ENCODE peak calls at places on chromosome 19, in seven cellular contexts. S is left lung; I is esophagus muscularis mucosa; Z is CD8-positive, alpha-beta T cell; R is gastrocnemius medialis; T is heart right ventricle; E is left ventricle myocardium inferior. V is an unnamed sample.

GRCh38 chr19:42069619-42070293 is at the start of gene GRIK5:
- DNase-seq in S (no peak), I (no peak), Z (no peak), R (no peak), T (no peak), E (no peak), V (peak; percentile 76)

GRCh38 chr19:3463959-3464796 is 16.1 kb downstream of the SMIM24 start:
- DNase-seq in S (no peak), I (no peak), Z (no peak), R (no peak), T (no peak), E (no peak), V (no peak)

GRCh38 chr19:50721441-50722137 is 1.6 kb upstream of the CLEC11A start:
- DNase-seq in S (no peak), I (no peak), Z (no peak), R (no peak), T (no peak), E (no peak), V (no peak)

GRCh38 chr19:45528149-45528743 is 21.0 kb downstream of the VASP start:
- DNase-seq in S (no peak), I (no peak), Z (no peak), R (no peak), T (no peak), E (no peak), V (no peak)

GRCh38 chr19:16825312-16826168 is 3.7 kb upstream of the SIN3B start:
- DNase-seq in S (peak; percentile 43), I (peak; percentile 93), Z (no peak), R (peak; percentile 39), T (peak; percentile 70), E (peak; percentile 58), V (peak; percentile 60)

GRCh38 chr19:47435196-47435595 is 15.9 kb upstream of the MEIS3 start:
- DNase-seq in S (no peak), I (no peak), Z (no peak), R (no peak), T (no peak), E (no peak), V (no peak)

GRCh38 chr19:35975608-35976214 is 19.3 kb upstream of the SDHAF1 start:
- DNase-seq in S (no peak), I (no peak), Z (no peak), R (no peak), T (no peak), E (no peak), V (no peak)

GRCh38 chr19:31613683-31614219 is 264.5 kb upstream of the TSHZ3 start:
- DNase-seq in S (no peak), I (no peak), Z (no peak), R (peak; percentile 14), T (no peak), E (peak; percentile 13), V (no peak)

GRCh38 chr19:1245884-1246816 is 2.2 kb upstream of the MIDN start:
- DNase-seq in S (peak; percentile 45), I (no peak), Z (no peak), R (peak; percentile 100), T (peak; percentile 82), E (peak; percentile 89), V (no peak)

GRCh38 chr19:18785179-18786124 is 5.7 kb downstream of the COMP start:
- DNase-seq in S (peak; percentile 70), I (no peak), Z (peak; percentile 57), R (peak; percentile 76), T (peak; percentile 53), E (peak; percentile 73), V (peak; percentile 83)

GRCh38 chr19:45473366-45474190 is 5.8 kb downstream of the FOSB start:
- DNase-seq in S (no peak), I (no peak), Z (no peak), R (no peak), T (no peak), E (no peak), V (no peak)

GRCh38 chr19:3543150-3544053 is 4.4 kb downstream of the TEKTIP1 start:
- DNase-seq in S (no peak), I (no peak), Z (no peak), R (no peak), T (no peak), E (no peak), V (peak; percentile 88)

GRCh38 chr19:18852634-18853033 is 20.9 kb downstream of the UPF1 start:
- DNase-seq in S (no peak), I (no peak), Z (no peak), R (no peak), T (no peak), E (no peak), V (no peak)

GRCh38 chr19:45952691-45953505 is 20.8 kb downstream of the NOVA2 start:
- DNase-seq in S (no peak), I (no peak), Z (peak; percentile 66), R (no peak), T (peak; percentile 42), E (peak; percentile 40), V (no peak)

GRCh38 chr19:42254083-42254849 is 662 bp downstream of the ERF start:
- DNase-seq in S (peak; percentile 84), I (peak; percentile 96), Z (peak; percentile 84), R (peak; percentile 52), T (peak; percentile 83), E (peak; percentile 79), V (peak; percentile 74)

GRCh38 chr19:19538077-19538764 is at the start of gene CILP2:
- DNase-seq in S (no peak), I (no peak), Z (peak; percentile 66), R (no peak), T (no peak), E (peak; percentile 49), V (peak; percentile 26)

GRCh38 chr19:1177322-1178114 is 3.5 kb upstream of the SBNO2 start:
- DNase-seq in S (peak; percentile 61), I (no peak), Z (no peak), R (no peak), T (no peak), E (no peak), V (peak; percentile 68)

GRCh38 chr19:50979758-50980157 is 4.0 kb downstream of the KLK7 start:
- DNase-seq in S (no peak), I (no peak), Z (no peak), R (no peak), T (no peak), E (no peak), V (no peak)

GRCh38 chr19:35486268-35486708 is 4.0 kb downstream of the KRTDAP start:
- DNase-seq in S (no peak), I (no peak), Z (no peak), R (no peak), T (no peak), E (no peak), V (no peak)

GRCh38 chr19:35720648-35721047 is 2.8 kb downstream of the KMT2B start:
- DNase-seq in S (no peak), I (no peak), Z (no peak), R (no peak), T (no peak), E (no peak), V (no peak)

GRCh38 chr19:23393121-23393520 is 2.1 kb downstream of the ZNF91 start:
- DNase-seq in S (no peak), I (no peak), Z (no peak), R (no peak), T (no peak), E (no peak), V (no peak)

GRCh38 chr19:19226663-19227062 is 14.9 kb downstream of the NCAN start:
- DNase-seq in S (no peak), I (no peak), Z (no peak), R (no peak), T (no peak), E (no peak), V (no peak)

GRCh38 chr19:53112286-53112685 is 9.1 kb upstream of the ZNF160 start:
- DNase-seq in S (no peak), I (no peak), Z (no peak), R (no peak), T (no peak), E (no peak), V (no peak)
- H3K9me3 ChIP-seq in S (peaks cover 60% of the 10 kb centered on the region), I (peaks cover 6% of the 10 kb centered on the region), Z (peaks cover 7% of the 10 kb centered on the region), R (no peaks in the 10 kb centered on the region), T (peaks cover 9% of the 10 kb centered on the region), E (peaks cover 8% of the 10 kb centered on the region), V (peaks cover 11% of the 10 kb centered on the region)

DNA sequence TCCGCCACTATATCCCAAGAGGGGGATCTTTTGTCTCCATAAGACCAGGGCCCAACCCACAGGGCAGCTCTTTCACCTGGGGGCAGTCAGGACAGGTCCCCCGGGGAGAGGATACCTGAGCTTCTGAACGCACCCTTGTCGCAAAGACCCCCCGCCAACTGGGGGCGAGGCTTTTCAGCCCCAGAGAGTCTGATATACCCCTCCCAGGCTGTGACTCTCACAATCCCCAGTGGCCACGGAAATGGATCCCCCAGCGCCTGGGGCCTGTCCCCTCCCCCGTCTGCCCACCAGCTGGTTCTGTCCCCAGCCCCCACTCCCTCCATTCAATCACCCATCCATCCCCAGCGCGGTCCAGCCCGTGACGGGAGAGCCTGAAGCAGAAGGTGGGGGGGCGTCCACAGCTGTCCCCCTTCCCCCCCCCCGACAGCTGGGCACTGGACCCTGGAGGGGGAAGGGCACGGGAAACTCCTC is 858 bp downstream of the DOCK6 start:
- DNase-seq in S (no peak), I (no peak), Z (no peak), R (no peak), T (no peak), E (no peak), V (no peak)
- H3K4me3 ChIP-seq in S (peak overlapping the region; percentile 76), I (peak overlapping the region; percentile 92), Z (peak overlapping the region; percentile 45), R (peak overlapping the region; percentile 74), T (peak overlapping the region; percentile 79), E (peak overlapping the region; percentile 90), V (peak overlapping the region; percentile 99)

DNA sequence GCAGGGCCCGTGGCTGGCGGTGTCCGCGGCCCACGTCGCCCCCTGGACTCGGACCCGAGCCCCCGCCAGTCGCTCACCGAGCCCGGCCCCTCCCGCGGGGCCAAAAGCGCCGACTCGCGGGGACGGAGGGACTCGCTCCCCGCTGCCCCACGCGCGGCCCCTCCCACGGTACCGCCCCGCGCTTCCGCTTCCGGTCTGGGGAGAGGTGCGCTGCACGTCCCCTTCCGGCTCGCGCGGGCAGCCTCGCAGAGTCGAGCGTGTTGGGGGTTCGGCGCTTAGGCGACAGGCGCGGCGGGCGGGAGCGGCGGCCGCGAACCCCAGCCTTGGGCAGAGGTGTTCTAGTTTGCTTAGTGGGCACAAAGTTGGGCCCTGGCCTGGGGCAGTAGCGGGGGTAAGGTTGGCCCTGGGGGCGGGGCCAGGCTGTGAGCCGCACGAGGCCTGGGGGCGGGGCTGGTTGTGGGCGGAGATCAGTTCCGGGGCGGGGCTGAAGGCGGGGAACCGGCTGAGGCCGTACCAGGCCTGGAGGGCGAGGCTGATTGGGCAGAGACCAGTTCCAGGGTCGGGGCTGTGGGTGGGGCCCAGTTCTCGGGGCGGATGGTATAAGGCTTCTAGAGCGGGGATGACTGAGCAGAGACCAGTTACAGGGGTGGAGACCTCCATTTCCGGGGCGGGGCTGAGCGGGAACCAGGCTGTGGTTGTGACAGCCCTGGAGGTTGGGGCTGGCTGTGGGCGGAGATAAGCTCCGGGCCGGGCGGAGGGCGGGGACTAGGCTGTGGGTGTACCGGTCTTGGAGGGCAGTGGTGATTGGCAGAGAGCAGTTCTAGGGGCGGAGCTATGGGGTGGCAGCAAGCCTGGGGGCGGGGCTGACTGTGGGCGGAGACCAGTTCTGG is at the start of the genes MBD3L1 and ZNF558:
- DNase-seq in S (peak; percentile 99), I (peak; percentile 100), Z (peak; percentile 99), R (peak; percentile 99), T (peak; percentile 99), E (peak; percentile 99), V (peak; percentile 99)
- H3K9me3 ChIP-seq in S (no peaks in the 10 kb centered on the region), I (no peaks in the 10 kb centered on the region), Z (no peaks in the 10 kb centered on the region), R (no peaks in the 10 kb centered on the region), T (no peaks in the 10 kb centered on the region), E (no peaks in the 10 kb centered on the region), V (no peaks in the 10 kb centered on the region)

DNA sequence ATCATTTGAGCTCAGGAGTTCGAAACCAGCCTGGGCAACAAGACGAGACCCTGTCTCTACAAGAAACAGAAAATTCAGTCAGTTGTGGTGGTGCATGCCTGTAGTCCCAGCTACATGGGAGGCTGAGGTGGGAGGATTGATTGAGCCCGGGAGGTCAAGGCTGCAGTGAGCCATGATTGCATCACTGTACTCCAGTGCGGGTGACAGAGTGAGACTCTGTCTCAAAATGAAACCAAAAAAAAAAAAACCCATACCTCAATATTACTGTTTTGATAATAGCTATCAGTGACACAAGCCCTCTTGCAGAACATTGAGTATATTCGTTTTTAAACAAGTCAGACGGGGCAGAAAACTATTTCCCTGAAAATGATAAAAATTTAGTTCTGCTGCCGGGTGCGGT is 16.2 kb downstream of the ZNF791 start:
- DNase-seq in S (no peak), I (no peak), Z (no peak), R (no peak), T (no peak), E (no peak), V (no peak)
- H3K4me3 ChIP-seq in S (no peak overlapping the region), I (no peak overlapping the region), Z (no peak overlapping the region), R (no peak overlapping the region), T (no peak overlapping the region), E (no peak overlapping the region), V (no peak overlapping the region)